ENCODE peak calls at places on chromosome 22, in eight cellular contexts. N is mammary epithelial cell, Q is DND-41, Z is GM12878, K is GM23248, L is GM23338, D is mesenchymal stem cell, F is HCT116. S is an unnamed sample. For H3K36me3, the result is how much of the 10 kb centered on the place peaks cover.

GRCh38 chr22:25970996-25971811 is 198.1 kb upstream of the SEZ6L start:
- DNase-seq in N (no peak), Q (no peak), Z (peak), K (no peak), L (peak), D (no peak), F (no peak), S (no peak)

GRCh38 chr22:28332410-28332809 is 347.2 kb downstream of the TTC28 start:
- DNase-seq in N (no peak), Q (no peak), Z (no peak), K (peak), L (no peak), D (no peak), F (no peak), S (no peak)

GRCh38 chr22:45529097-45529496 is 26.4 kb downstream of the FBLN1 start:
- DNase-seq in N (no peak), Q (no peak), Z (no peak), K (no peak), L (no peak), D (no peak), F (no peak), S (no peak)

GRCh38 chr22:36644333-36644757 is 59.2 kb downstream of the CACNG2 start:
- DNase-seq in N (peak), Q (peak), Z (no peak), K (peak), L (peak), D (peak), F (peak), S (peak)

GRCh38 chr22:44229331-44229730 is 48.6 kb downstream of the PARVG start:
- DNase-seq in N (peak), Q (no peak), Z (no peak), K (no peak), L (no peak), D (no peak), F (no peak), S (no peak)

GRCh38 chr22:47805394-47805935 is 1043.0 kb downstream of the TBC1D22A start:
- DNase-seq in N (no peak), Q (no peak), Z (no peak), K (no peak), L (no peak), D (no peak), F (no peak), S (no peak)

GRCh38 chr22:34214372-34214771 is 294.1 kb upstream of the LARGE1 start:
- DNase-seq in N (no peak), Q (no peak), Z (no peak), K (no peak), L (no peak), D (no peak), F (no peak), S (no peak)

GRCh38 chr22:50258361-50259292 is 2.9 kb downstream of the MAPK12 start:
- DNase-seq in N (no peak), Q (no peak), Z (no peak), K (no peak), L (no peak), D (no peak), F (no peak), S (no peak)

GRCh38 chr22:32781695-32782094 is 19.8 kb upstream of the TIMP3 start:
- DNase-seq in N (no peak), Q (no peak), Z (no peak), K (no peak), L (no peak), D (peak), F (no peak), S (no peak)

GRCh38 chr22:47155912-47156311 is 393.5 kb downstream of the TBC1D22A start:
- DNase-seq in N (no peak), Q (no peak), Z (no peak), K (no peak), L (no peak), D (no peak), F (no peak), S (no peak)

GRCh38 chr22:42078469-42079318 is 806 bp upstream of the SMDT1 start:
- DNase-seq in N (no peak), Q (no peak), Z (no peak), K (peak), L (peak), D (no peak), F (no peak), S (no peak)

GRCh38 chr22:17359501-17359900 is 9.8 kb upstream of the CECR2 start:
- DNase-seq in N (no peak), Q (no peak), Z (no peak), K (no peak), L (no peak), D (no peak), F (no peak), S (no peak)
- H2AFZ ChIP-seq in N (no peak), Q (no peak), Z (no peak), K (no peak), L (peak), D (no peak), F (no peak), S (no peak)

GRCh38 chr22:40718250-40719204 is 39.2 kb downstream of the MCHR1 start:
- DNase-seq in N (no peak), Q (no peak), Z (no peak), K (no peak), L (no peak), D (no peak), F (no peak), S (no peak)
- H3K36me3 ChIP-seq in N (under half), Q (under half), Z (under half), K (under half), L (under half), D (under half), F (under half), S (under half)

DNA sequence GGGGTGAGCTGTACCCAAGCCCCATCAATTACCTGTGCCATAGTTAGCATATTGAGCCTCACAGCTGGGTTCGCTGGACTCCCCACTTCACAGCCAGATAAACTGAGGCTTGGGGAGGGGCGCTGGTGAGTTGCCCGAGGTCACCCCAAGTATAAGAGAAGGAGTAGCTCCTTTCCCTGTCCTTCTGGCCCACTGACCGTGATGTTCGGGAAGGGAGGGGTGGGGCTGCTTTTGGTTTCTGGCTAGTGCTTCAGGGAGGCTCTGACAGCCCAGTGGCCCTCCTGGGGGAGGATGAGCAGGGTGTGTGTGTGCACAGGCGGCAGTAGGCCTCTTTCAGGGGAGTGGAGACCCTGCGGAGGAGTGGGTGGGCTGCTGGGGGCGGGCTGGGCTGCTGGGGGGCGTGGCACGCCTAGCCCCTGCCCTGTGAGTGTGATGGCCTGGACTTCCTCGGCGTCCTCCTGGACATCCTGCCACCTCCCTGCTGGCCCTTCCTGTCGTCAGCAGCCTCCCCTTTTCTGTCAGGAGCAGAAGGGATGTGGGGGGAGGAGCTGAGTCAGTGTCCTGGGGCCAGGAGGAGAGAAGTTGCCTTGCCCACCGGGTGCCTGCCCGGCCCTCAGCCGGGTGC is 50.4 kb downstream of the TRIOBP start:
- DNase-seq in N (peak), Q (no peak), Z (no peak), K (peak), L (no peak), D (peak), F (no peak), S (peak)
- H2AFZ ChIP-seq in N (no peak), Q (no peak), Z (no peak), K (no peak), L (no peak), D (no peak), F (no peak), S (no peak)

DNA sequence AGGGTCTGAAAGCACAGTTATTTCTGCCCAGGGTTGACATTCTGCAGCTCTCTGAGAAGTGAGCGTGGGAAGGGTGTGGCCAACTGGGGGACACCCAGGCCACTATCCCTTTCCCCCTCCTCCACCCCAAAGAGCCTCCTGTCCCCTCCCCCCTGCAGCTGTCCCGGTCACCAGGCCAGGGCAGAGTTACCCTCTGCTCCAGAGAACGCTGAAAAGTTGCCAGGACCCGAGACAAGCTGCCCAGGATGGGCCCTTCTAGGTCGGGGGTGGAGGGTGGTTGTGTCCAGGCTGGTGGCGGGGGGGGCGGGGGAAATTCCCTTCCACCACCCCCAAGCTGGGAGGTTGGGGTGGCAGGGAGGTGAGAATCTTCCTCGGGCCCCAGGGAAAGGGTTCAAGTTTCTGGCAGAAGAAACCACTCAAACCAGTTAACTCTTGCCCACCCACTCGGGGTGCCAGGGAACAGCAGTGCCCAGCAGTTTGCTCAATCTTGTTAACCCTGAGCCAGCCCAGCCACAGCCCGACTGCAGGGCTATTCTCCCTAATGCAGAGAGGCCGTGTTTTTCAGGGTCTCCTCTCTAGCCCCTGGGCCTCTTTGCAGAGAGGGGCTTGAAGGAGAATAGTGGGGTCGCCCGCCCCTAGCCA is 615 bp downstream of the LGALS1 start:
- DNase-seq in N (no peak), Q (no peak), Z (no peak), K (peak), L (peak), D (peak), F (no peak), S (no peak)
- H3K36me3 ChIP-seq in N (under half), Q (under half), Z (under half), K (under half), L (under half), D (under half), F (under half), S (under half)

GRCh38 chr22:22376352-22376706 is 131.7 kb downstream of the VPREB1 start:
- DNase-seq in N (no peak), Q (no peak), Z (no peak), K (peak), L (no peak), D (no peak), F (no peak), S (no peak)

GRCh38 chr22:22375586-22376351 is 131.2 kb downstream of the VPREB1 start:
- DNase-seq in N (no peak), Q (no peak), Z (no peak), K (no peak), L (no peak), D (no peak), F (no peak), S (no peak)

GRCh38 chr22:22372063-22372462 is 127.5 kb downstream of the VPREB1 start:
- DNase-seq in N (no peak), Q (no peak), Z (no peak), K (no peak), L (no peak), D (no peak), F (no peak), S (no peak)

GRCh38 chr22:22374579-22374978 is 130.0 kb downstream of the VPREB1 start:
- DNase-seq in N (no peak), Q (no peak), Z (no peak), K (no peak), L (no peak), D (no peak), F (no peak), S (no peak)

GRCh38 chr22:22374163-22374562 is 129.6 kb downstream of the VPREB1 start:
- DNase-seq in N (no peak), Q (no peak), Z (no peak), K (no peak), L (no peak), D (no peak), F (no peak), S (no peak)
- H2AFZ ChIP-seq in N (no peak), Q (no peak), Z (no peak), K (no peak), L (no peak), D (no peak), F (no peak), S (no peak)

GRCh38 chr22:31447337-31447736 is 42.3 kb downstream of the EIF4ENIF1 start:
- DNase-seq in N (no peak), Q (no peak), Z (no peak), K (peak), L (no peak), D (no peak), F (no peak), S (no peak)

GRCh38 chr22:31445642-31446041 is 44.0 kb downstream of the EIF4ENIF1 start:
- DNase-seq in N (no peak), Q (no peak), Z (no peak), K (no peak), L (no peak), D (no peak), F (no peak), S (no peak)

GRCh38 chr22:31446208-31446607 is 43.4 kb downstream of the EIF4ENIF1 start:
- DNase-seq in N (no peak), Q (no peak), Z (no peak), K (no peak), L (no peak), D (no peak), F (no peak), S (no peak)

GRCh38 chr22:31448382-31448781 is 41.3 kb downstream of the EIF4ENIF1 start:
- DNase-seq in N (no peak), Q (no peak), Z (no peak), K (no peak), L (no peak), D (no peak), F (no peak), S (no peak)

GRCh38 chr22:31446767-31447166 is 42.9 kb downstream of the EIF4ENIF1 start:
- DNase-seq in N (no peak), Q (no peak), Z (no peak), K (no peak), L (no peak), D (no peak), F (no peak), S (no peak)
- H3K36me3 ChIP-seq in N (under half), Q (half or more), Z (under half), K (under half), L (under half), D (under half), F (under half), S (under half)

GRCh38 chr22:18079706-18080230 is 2.0 kb downstream of the PEX26 start:
- DNase-seq in N (no peak), Q (no peak), Z (no peak), K (no peak), L (no peak), D (no peak), F (no peak), S (no peak)

GRCh38 chr22:18077087-18077638 is 627 bp upstream of the PEX26 start:
- DNase-seq in N (no peak), Q (no peak), Z (no peak), K (no peak), L (no peak), D (no peak), F (no peak), S (no peak)

GRCh38 chr22:18076060-18076497 is 1.7 kb upstream of the PEX26 start:
- DNase-seq in N (peak), Q (peak), Z (no peak), K (peak), L (peak), D (peak), F (peak), S (peak)

GRCh38 chr22:18078329-18079041 is 695 bp downstream of the PEX26 start:
- DNase-seq in N (peak), Q (peak), Z (no peak), K (peak), L (peak), D (peak), F (no peak), S (peak)

DNA sequence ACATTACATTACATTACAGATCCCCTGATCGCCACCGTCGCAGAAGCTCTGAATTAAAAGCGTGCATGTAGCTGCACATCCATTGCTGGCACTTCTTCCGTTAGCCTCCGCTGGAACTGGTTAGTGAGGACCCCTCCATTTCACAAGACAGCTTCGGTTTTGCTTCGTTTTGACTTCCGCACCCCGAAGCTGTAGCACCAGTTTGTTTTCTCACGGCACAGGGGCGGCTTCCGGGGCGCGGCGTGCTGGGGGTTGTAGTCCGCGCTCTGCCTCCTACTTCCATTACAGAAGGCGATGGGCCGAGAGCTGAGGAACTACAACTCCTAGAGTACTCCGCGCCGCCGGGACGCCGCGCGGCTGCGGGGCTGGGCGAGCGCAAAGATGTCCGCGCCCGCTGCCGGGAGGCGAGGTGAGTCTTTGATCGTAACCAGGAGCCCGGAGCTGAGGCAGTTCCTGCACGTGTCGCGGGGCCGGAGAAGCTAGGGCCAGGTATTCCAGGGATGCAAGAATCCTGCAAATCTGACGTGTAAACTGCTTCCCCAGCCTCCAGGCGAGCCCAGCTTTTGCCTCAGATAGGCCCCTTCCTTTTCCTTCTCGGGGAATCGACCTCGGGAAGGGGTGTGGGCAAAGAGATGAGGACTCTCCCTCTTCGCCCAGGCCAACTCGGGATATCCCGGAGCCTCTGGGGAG is at the start of gene PEX26:
- DNase-seq in N (peak), Q (peak), Z (peak), K (peak), L (peak), D (peak), F (peak), S (peak)
- H2AFZ ChIP-seq in N (peak), Q (peak), Z (peak), K (peak), L (peak), D (peak), F (no peak), S (peak)

GRCh38 chr22:19454156-19454555 is 6.6 kb upstream of the C22orf39 start:
- DNase-seq in N (no peak), Q (no peak), Z (no peak), K (no peak), L (no peak), D (no peak), F (no peak), S (no peak)

GRCh38 chr22:19450363-19451175 is 3.1 kb upstream of the C22orf39 start:
- DNase-seq in N (no peak), Q (no peak), Z (no peak), K (no peak), L (no peak), D (no peak), F (no peak), S (no peak)

GRCh38 chr22:19449422-19449767 is 1.9 kb upstream of the C22orf39 start:
- DNase-seq in N (no peak), Q (no peak), Z (no peak), K (no peak), L (no peak), D (no peak), F (no peak), S (no peak)

GRCh38 chr22:19453718-19454117 is 6.2 kb upstream of the C22orf39 start:
- DNase-seq in N (no peak), Q (no peak), Z (no peak), K (no peak), L (no peak), D (no peak), F (no peak), S (no peak)

DNA sequence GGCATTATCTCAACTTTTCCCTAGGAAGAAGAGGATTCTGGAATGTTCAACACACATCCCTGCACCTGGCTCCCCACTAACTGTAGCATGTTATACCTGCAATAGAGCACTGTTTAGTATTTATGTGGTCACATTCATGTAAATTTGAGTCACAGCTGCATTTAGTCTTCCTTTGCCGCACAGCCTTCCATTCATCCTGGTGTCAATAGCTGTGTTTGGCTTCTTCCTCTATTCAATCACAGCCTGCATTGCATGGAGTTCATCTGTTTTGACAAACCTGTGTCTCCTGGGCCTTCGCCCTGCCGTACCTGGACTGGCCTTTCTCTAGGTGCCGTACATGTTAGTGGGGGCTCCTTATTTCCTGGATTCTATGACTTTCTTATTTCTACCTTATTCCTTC is 4.1 kb upstream of the C22orf39 start:
- DNase-seq in N (no peak), Q (no peak), Z (no peak), K (no peak), L (no peak), D (no peak), F (no peak), S (no peak)
- H3K36me3 ChIP-seq in N (under half), Q (half or more), Z (under half), K (under half), L (under half), D (under half), F (under half), S (under half)

GRCh38 chr22:23057331-23057730 is 13.0 kb upstream of the GNAZ start:
- DNase-seq in N (no peak), Q (no peak), Z (no peak), K (no peak), L (no peak), D (no peak), F (no peak), S (no peak)

GRCh38 chr22:23053912-23054530 is 16.3 kb upstream of the GNAZ start:
- DNase-seq in N (no peak), Q (no peak), Z (no peak), K (no peak), L (no peak), D (no peak), F (no peak), S (no peak)

GRCh38 chr22:23053051-23053707 is 17.1 kb upstream of the GNAZ start:
- DNase-seq in N (no peak), Q (no peak), Z (no peak), K (no peak), L (no peak), D (no peak), F (no peak), S (no peak)

GRCh38 chr22:23055448-23056179 is 14.7 kb upstream of the GNAZ start:
- DNase-seq in N (no peak), Q (no peak), Z (no peak), K (no peak), L (no peak), D (no peak), F (no peak), S (peak)

GRCh38 chr22:23054531-23055257 is 15.6 kb upstream of the GNAZ start:
- DNase-seq in N (no peak), Q (no peak), Z (peak), K (no peak), L (no peak), D (no peak), F (no peak), S (peak)
- H2AFZ ChIP-seq in N (no peak), Q (no peak), Z (peak), K (no peak), L (no peak), D (no peak), F (no peak), S (no peak)

GRCh38 chr22:19351604-19352003 is 60.1 kb upstream of the CLTCL1 start:
- DNase-seq in N (no peak), Q (no peak), Z (no peak), K (no peak), L (no peak), D (no peak), F (no peak), S (no peak)
- H3K36me3 ChIP-seq in N (under half), Q (half or more), Z (under half), K (under half), L (under half), D (half or more), F (under half), S (under half)